ENCODE peak calls at places on chromosomes 13 and 19, in eight cellular contexts. E is HepG2, L is transverse colon, O is upper lobe of left lung, F is breast epithelium, K is stomach, B is GM12878, Z is K562. D is an unnamed sample.

GRCh38 chr19:14006766-14007562 is 844 bp upstream of the RFX1 start:
- DNase-seq in E (no peak), L (no peak), O (peak), F (peak), K (no peak), B (no peak), Z (peak), D (peak)

GRCh38 chr13:75902166-75903104 is 266.3 kb downstream of the LMO7 start:
- DNase-seq in E (no peak), L (no peak), O (no peak), F (no peak), K (no peak), B (no peak), Z (no peak), D (no peak)

GRCh38 chr19:30253581-30253996 is 118.6 kb upstream of the ZNF536 start:
- DNase-seq in E (no peak), L (no peak), O (no peak), F (no peak), K (no peak), B (no peak), Z (no peak), D (no peak)

GRCh38 chr19:31351212-31352193 is 2.3 kb upstream of the TSHZ3 start:
- DNase-seq in E (no peak), L (peak), O (no peak), F (no peak), K (no peak), B (no peak), Z (no peak), D (peak)

GRCh38 chr19:18793144-18794028 is 2.3 kb upstream of the COMP start:
- DNase-seq in E (no peak), L (no peak), O (no peak), F (no peak), K (no peak), B (no peak), Z (no peak), D (no peak)

GRCh38 chr13:113073942-113074341 is 31.6 kb upstream of the F7 start:
- DNase-seq in E (no peak), L (no peak), O (no peak), F (no peak), K (no peak), B (no peak), Z (no peak), D (no peak)

GRCh38 chr19:18603255-18603957 is 3.2 kb downstream of the CRLF1 start:
- DNase-seq in E (no peak), L (no peak), O (no peak), F (no peak), K (no peak), B (no peak), Z (peak), D (no peak)

GRCh38 chr13:112065521-112065866 is 1.5 kb upstream of the SOX1 start:
- DNase-seq in E (no peak), L (no peak), O (no peak), F (no peak), K (no peak), B (no peak), Z (no peak), D (no peak)

GRCh38 chr13:32650705-32651311 is 64.6 kb downstream of the PDS5B start:
- DNase-seq in E (peak), L (peak), O (peak), F (no peak), K (peak), B (peak), Z (peak), D (no peak)

GRCh38 chr13:112985803-112986408 is 16.9 kb downstream of the MCF2L start:
- DNase-seq in E (no peak), L (no peak), O (no peak), F (no peak), K (no peak), B (no peak), Z (no peak), D (no peak)

GRCh38 chr19:15187026-15188007 is 13.5 kb downstream of the NOTCH3 start:
- DNase-seq in E (no peak), L (no peak), O (no peak), F (no peak), K (no peak), B (no peak), Z (peak), D (no peak)

GRCh38 chr19:49570138-49570856 is 10.1 kb downstream of the NOSIP start:
- DNase-seq in E (peak), L (peak), O (peak), F (no peak), K (peak), B (no peak), Z (peak), D (no peak)

GRCh38 chr13:101289764-101290163 is 126.5 kb downstream of the NALCN start:
- DNase-seq in E (no peak), L (no peak), O (no peak), F (no peak), K (no peak), B (no peak), Z (no peak), D (no peak)

GRCh38 chr19:16562608-16563025 is 9.6 kb downstream of the SLC35E1 start:
- DNase-seq in E (no peak), L (no peak), O (no peak), F (no peak), K (no peak), B (no peak), Z (peak), D (no peak)

GRCh38 chr19:1069009-1069779 is 2.2 kb downstream of the ARHGAP45 start:
- DNase-seq in E (no peak), L (peak), O (peak), F (no peak), K (peak), B (no peak), Z (no peak), D (peak)

GRCh38 chr13:108326318-108326717 is 56.8 kb downstream of the TNFSF13B start:
- DNase-seq in E (peak), L (no peak), O (peak), F (no peak), K (no peak), B (peak), Z (no peak), D (peak)

GRCh38 chr19:18373892-18374629 is 11.9 kb upstream of the GDF15 start:
- DNase-seq in E (peak), L (peak), O (peak), F (peak), K (peak), B (peak), Z (peak), D (peak)

GRCh38 chr19:52638601-52639000 is 446 bp upstream of the ZNF83 start:
- DNase-seq in E (no peak), L (peak), O (no peak), F (no peak), K (no peak), B (no peak), Z (peak), D (peak)

GRCh38 chr13:34294483-34295129 is 476.7 kb downstream of the RFC3 start:
- DNase-seq in E (no peak), L (no peak), O (no peak), F (no peak), K (no peak), B (no peak), Z (no peak), D (no peak)

GRCh38 chr13:73141292-73141771 is 82.5 kb downstream of the KLF5 start:
- DNase-seq in E (peak), L (no peak), O (no peak), F (no peak), K (peak), B (no peak), Z (no peak), D (no peak)

GRCh38 chr13:44394649-44395048 is 21.0 kb downstream of the SERP2 start:
- DNase-seq in E (no peak), L (no peak), O (no peak), F (no peak), K (no peak), B (no peak), Z (no peak), D (no peak)

GRCh38 chr13:111539791-111540446 is 219.5 kb downstream of the TEX29 start:
- DNase-seq in E (no peak), L (no peak), O (no peak), F (no peak), K (no peak), B (no peak), Z (no peak), D (peak)

GRCh38 chr13:92994056-92994455 is 232.6 kb upstream of the GPC6 start:
- DNase-seq in E (no peak), L (no peak), O (no peak), F (no peak), K (no peak), B (no peak), Z (no peak), D (no peak)

GRCh38 chr19:33758541-33759013 is 38.1 kb upstream of the KCTD15 start:
- DNase-seq in E (no peak), L (no peak), O (peak), F (no peak), K (no peak), B (no peak), Z (no peak), D (no peak)

GRCh38 chr19:2425622-2426581 is 1.5 kb downstream of the TIMM13 start:
- DNase-seq in E (no peak), L (no peak), O (no peak), F (no peak), K (no peak), B (no peak), Z (no peak), D (peak)

GRCh38 chr19:650121-650520 is 10.4 kb downstream of the FGF22 start:
- DNase-seq in E (no peak), L (no peak), O (no peak), F (no peak), K (no peak), B (no peak), Z (no peak), D (no peak)

GRCh38 chr13:95948646-95949045 is 104.6 kb downstream of the UGGT2 start:
- DNase-seq in E (no peak), L (no peak), O (no peak), F (no peak), K (no peak), B (no peak), Z (no peak), D (no peak)

GRCh38 chr19:32702010-32702409 is 10.4 kb downstream of the NUDT19 start:
- DNase-seq in E (peak), L (no peak), O (peak), F (no peak), K (peak), B (no peak), Z (no peak), D (no peak)

GRCh38 chr19:50519006-50519575 is 5.4 kb upstream of the ASPDH start:
- DNase-seq in E (no peak), L (no peak), O (no peak), F (no peak), K (no peak), B (no peak), Z (no peak), D (peak)

GRCh38 chr19:42297034-42297433 is 4.9 kb upstream of the PRR19 start:
- DNase-seq in E (no peak), L (no peak), O (no peak), F (no peak), K (no peak), B (no peak), Z (no peak), D (no peak)

GRCh38 chr13:109784590-109785140 is 1.7 kb downstream of the IRS2 start:
- DNase-seq in E (no peak), L (peak), O (peak), F (peak), K (peak), B (no peak), Z (no peak), D (peak)

GRCh38 chr19:7871280-7871529 is 3.0 kb downstream of the PRR36 start:
- DNase-seq in E (no peak), L (no peak), O (no peak), F (no peak), K (no peak), B (no peak), Z (no peak), D (no peak)
- H3K4me3 ChIP-seq in E (peak), L (no peak), O (no peak), F (peak), K (peak), B (no peak), Z (peak), D (no peak)

GRCh38 chr13:97221989-97222700 is at the start of gene MBNL2:
- DNase-seq in E (peak), L (peak), O (peak), F (peak), K (peak), B (peak), Z (peak), D (peak)
- TF ChIP-seq POLR2A in E (peak), L (peak), O (peak), F (peak), K (no peak), B (peak), Z (peak), D (peak)

GRCh38 chr13:45415112-45415511 is 3.1 kb downstream of the SLC25A30 start:
- DNase-seq in E (no peak), L (no peak), O (no peak), F (no peak), K (no peak), B (no peak), Z (no peak), D (no peak)

GRCh38 chr13:45416521-45417125 is 1.6 kb downstream of the SLC25A30 start:
- DNase-seq in E (no peak), L (no peak), O (no peak), F (no peak), K (no peak), B (no peak), Z (no peak), D (no peak)

GRCh38 chr13:45413826-45414312 is 4.3 kb downstream of the SLC25A30 start:
- DNase-seq in E (no peak), L (no peak), O (no peak), F (no peak), K (no peak), B (no peak), Z (no peak), D (no peak)

GRCh38 chr13:45419945-45420344 is 1.8 kb upstream of the SLC25A30 start:
- DNase-seq in E (no peak), L (no peak), O (no peak), F (no peak), K (no peak), B (no peak), Z (no peak), D (no peak)

GRCh38 chr13:45417790-45418534 is at the start of gene SLC25A30:
- DNase-seq in E (peak), L (peak), O (peak), F (peak), K (peak), B (peak), Z (peak), D (peak)
- TF ChIP-seq POLR2AphosphoS5 in E (peak), L (peak), O (peak), F (peak), K (peak), B (peak), Z (no peak), D (peak)

GRCh38 chr13:88623150-88623549 is 952.0 kb downstream of the SLITRK5 start:
- DNase-seq in E (no peak), L (no peak), O (no peak), F (no peak), K (no peak), B (no peak), Z (no peak), D (no peak)

GRCh38 chr13:88622362-88622973 is 951.3 kb downstream of the SLITRK5 start:
- DNase-seq in E (no peak), L (no peak), O (no peak), F (no peak), K (no peak), B (no peak), Z (no peak), D (no peak)

GRCh38 chr13:88617176-88617575 is 946.0 kb downstream of the SLITRK5 start:
- DNase-seq in E (no peak), L (no peak), O (no peak), F (no peak), K (no peak), B (no peak), Z (no peak), D (no peak)
- H3K4me3 ChIP-seq in E (no peak), L (no peak), O (no peak), F (no peak), K (no peak), B (no peak), Z (no peak), D (no peak)

GRCh38 chr13:27425918-27426630 is 1.7 kb downstream of the GTF3A start:
- DNase-seq in E (peak), L (peak), O (peak), F (peak), K (peak), B (peak), Z (peak), D (peak)
- TF ChIP-seq POLR2A in E (no peak), L (peak), O (no peak), F (no peak), K (no peak), B (no peak), Z (peak), D (no peak)

GRCh38 chr19:36010402-36010801 is 1.8 kb upstream of the SYNE4 start:
- DNase-seq in E (no peak), L (no peak), O (no peak), F (no peak), K (no peak), B (no peak), Z (no peak), D (no peak)

GRCh38 chr19:36009633-36010379 is 1.2 kb upstream of the SYNE4 start:
- DNase-seq in E (no peak), L (no peak), O (no peak), F (no peak), K (no peak), B (no peak), Z (no peak), D (no peak)

GRCh38 chr19:36008336-36008978 is at the start of gene SYNE4:
- DNase-seq in E (peak), L (peak), O (peak), F (peak), K (peak), B (no peak), Z (no peak), D (no peak)

GRCh38 chr19:36006955-36007354 is 1.7 kb downstream of the SYNE4 start:
- DNase-seq in E (no peak), L (no peak), O (no peak), F (no peak), K (no peak), B (no peak), Z (no peak), D (no peak)

GRCh38 chr19:36009220-36009619 is 607 bp upstream of the SYNE4 start:
- DNase-seq in E (no peak), L (peak), O (peak), F (peak), K (peak), B (no peak), Z (no peak), D (peak)
- TF ChIP-seq POLR2AphosphoS5 in E (no peak), L (peak), O (no peak), F (no peak), K (peak), B (no peak), Z (no peak), D (peak)

DNA sequence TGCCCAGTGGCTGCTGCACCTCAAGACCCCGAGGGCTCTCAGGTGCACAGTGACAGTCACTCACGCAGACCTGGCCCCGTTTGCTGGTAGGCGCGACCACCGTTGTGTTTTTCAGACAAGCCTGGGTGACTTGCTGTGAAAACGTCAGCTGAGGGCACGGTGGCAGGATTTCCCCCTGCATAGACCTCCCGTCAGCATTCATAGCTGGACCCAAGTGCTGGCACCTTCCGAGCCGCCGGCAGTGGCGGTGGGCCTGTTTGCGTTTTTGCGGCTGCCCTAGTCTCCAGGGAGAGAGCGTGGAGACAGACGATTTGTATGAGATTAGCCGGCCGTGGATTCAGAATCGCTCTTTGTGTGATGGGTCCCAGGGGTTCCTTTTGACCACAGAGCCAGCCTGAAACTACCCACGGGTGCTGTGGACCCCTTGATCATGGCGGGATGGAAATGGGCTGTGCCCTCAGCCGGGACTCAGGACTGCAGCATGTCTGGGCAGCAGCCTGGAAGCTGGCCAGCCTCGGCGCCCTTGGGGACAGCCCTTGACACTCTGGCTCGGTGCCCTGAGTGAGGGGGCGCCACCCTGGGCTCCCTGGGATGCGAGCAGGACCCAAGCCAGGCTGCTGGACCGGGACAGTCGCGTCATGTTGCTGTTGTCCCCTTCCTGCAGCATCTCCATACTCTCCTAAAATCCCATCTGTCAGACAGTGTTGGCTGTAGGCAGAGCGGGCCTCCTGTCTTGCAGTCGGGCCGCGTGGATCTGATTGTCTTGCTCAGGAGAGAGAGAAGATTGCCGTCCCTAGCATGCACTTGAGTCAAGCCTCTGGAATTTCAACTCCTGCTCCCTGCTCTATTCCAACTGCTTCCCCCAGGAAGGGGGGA is 8.6 kb downstream of the KDM4B start:
- DNase-seq in E (no peak), L (peak), O (no peak), F (no peak), K (peak), B (no peak), Z (no peak), D (no peak)
- H3K4me3 ChIP-seq in E (no peak), L (no peak), O (no peak), F (peak), K (peak), B (no peak), Z (no peak), D (no peak)

DNA sequence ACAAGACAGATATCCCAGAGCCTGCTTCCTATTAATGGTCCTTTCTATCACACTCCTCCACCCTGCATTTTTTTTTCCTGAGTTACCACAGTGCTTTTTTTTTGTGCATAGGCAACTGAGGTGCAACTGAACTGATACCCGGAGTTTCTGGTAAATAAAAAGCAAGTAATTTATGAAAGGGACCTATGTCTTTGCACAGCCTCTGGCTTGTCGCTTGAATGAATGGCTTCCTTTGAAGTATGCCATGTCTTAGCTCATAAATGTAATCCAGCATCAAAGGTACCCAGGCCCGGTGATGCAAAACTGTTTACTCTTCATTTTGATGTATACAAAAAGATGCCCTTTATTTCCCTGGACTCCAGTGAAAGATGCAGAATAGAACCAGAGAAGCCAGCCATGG is 31.8 kb downstream of the GSX1 start:
- DNase-seq in E (no peak), L (no peak), O (no peak), F (no peak), K (no peak), B (no peak), Z (no peak), D (no peak)
- TF ChIP-seq POLR2A in E (no peak), L (no peak), O (no peak), F (no peak), K (no peak), B (no peak), Z (no peak), D (no peak)

GRCh38 chr19:45428385-45429231 is 4.9 kb upstream of the ERCC1 start:
- DNase-seq in E (no peak), L (peak), O (no peak), F (no peak), K (peak), B (no peak), Z (peak), D (no peak)
- TF ChIP-seq POLR2AphosphoS5 in E (no peak), L (no peak), O (no peak), F (no peak), K (no peak), B (no peak), Z (no peak), D (no peak)

D was measured in spleen.